ENCODE peak calls at places on chromosome 11, in six cellular contexts. L is NCI-H774, H is bronchial epithelial cell, I is HEK293T, T is pulmonary artery endothelial cell, M is adrenal gland. E is an unnamed sample.

GRCh38 chr11:61959678-61960077 is 7.8 kb downstream of the FTH1 start:
- DNase-seq in H (no peak), M (peak), T (no peak), L (no peak), I (no peak), E (no peak)

GRCh38 chr11:57597971-57598830 is 716 bp downstream of the SERPING1 start:
- DNase-seq in T (no peak), M (peak), L (no peak), H (peak), I (peak), E (no peak)

GRCh38 chr11:126414615-126415014 is 59.1 kb downstream of the ST3GAL4 start:
- DNase-seq in T (no peak), L (no peak), M (no peak), I (no peak), H (no peak), E (no peak)

GRCh38 chr11:95897731-95898130 is 26.2 kb downstream of the MTMR2 start:
- DNase-seq in M (no peak), H (no peak), T (no peak), L (no peak), I (no peak), E (no peak)

GRCh38 chr11:83864412-83865057 is 578.4 kb upstream of the CCDC90B start:
- DNase-seq in M (no peak), L (peak), T (no peak), H (no peak), I (no peak), E (no peak)

GRCh38 chr11:100709233-100709999 is 22.3 kb downstream of the ARHGAP42 start:
- DNase-seq in M (no peak), H (peak), T (no peak), L (no peak), I (no peak), E (no peak)

GRCh38 chr11:126111458-126112116 is 48.9 kb upstream of the CDON start:
- DNase-seq in H (no peak), T (no peak), L (peak), M (peak), I (no peak), E (no peak)

GRCh38 chr11:57762235-57762866 is 749 bp downstream of the CTNND1 start:
- DNase-seq in M (no peak), T (no peak), H (no peak), L (no peak), I (peak), E (peak)

GRCh38 chr11:70205049-70205725 is 2.1 kb downstream of the FADD start:
- DNase-seq in M (no peak), L (no peak), H (no peak), T (no peak), I (no peak), E (no peak)

GRCh38 chr11:120514541-120515121 is 3.1 kb downstream of the GRIK4 start:
- DNase-seq in M (no peak), T (no peak), H (no peak), L (no peak), I (no peak), E (no peak)

GRCh38 chr11:16977136-16978020 is 36.8 kb downstream of the PLEKHA7 start:
- DNase-seq in L (no peak), T (no peak), I (no peak), H (peak), M (no peak), E (no peak)

GRCh38 chr11:126608626-126609010 is 253.1 kb downstream of the ST3GAL4 start:
- DNase-seq in H (no peak), T (no peak), L (no peak), I (no peak), M (no peak), E (no peak)

GRCh38 chr11:12811861-12812260 is 137.6 kb downstream of the TEAD1 start:
- DNase-seq in H (no peak), M (no peak), I (no peak), L (no peak), T (no peak), E (no peak)

GRCh38 chr11:79174045-79175008 is 266.5 kb downstream of the TENM4 start:
- DNase-seq in L (no peak), H (no peak), T (no peak), I (no peak), M (no peak), E (no peak)

GRCh38 chr11:64592234-64592615 is 1.2 kb downstream of the SLC22A12 start:
- DNase-seq in T (no peak), I (no peak), M (no peak), L (no peak), H (no peak), E (no peak)

GRCh38 chr11:10076458-10077141 is 217.4 kb downstream of the SBF2 start:
- DNase-seq in H (peak), L (no peak), M (peak), I (peak), T (no peak), E (peak)

GRCh38 chr11:3227568-3228444 is 4.4 kb downstream of the MRGPRE start:
- DNase-seq in T (no peak), M (no peak), H (no peak), L (no peak), I (no peak), E (no peak)

GRCh38 chr11:93073026-93073425 is 103.6 kb downstream of the MTNR1B start:
- DNase-seq in H (no peak), T (no peak), I (no peak), L (no peak), M (no peak), E (no peak)

GRCh38 chr11:18012314-18012905 is 437 bp downstream of the SERGEF start:
- DNase-seq in L (no peak), M (peak), H (peak), I (peak), T (no peak), E (peak)

GRCh38 chr11:69076129-69076791 is 27.5 kb downstream of the TPCN2 start:
- DNase-seq in H (no peak), M (no peak), L (no peak), I (no peak), T (no peak), E (no peak)

GRCh38 chr11:75924966-75925784 is 110.2 kb downstream of the UVRAG start:
- DNase-seq in H (no peak), M (peak), T (no peak), I (no peak), L (no peak), E (no peak)

GRCh38 chr11:132427611-132428010 is 1057.2 kb downstream of the NTM start:
- DNase-seq in L (no peak), M (no peak), I (no peak), T (no peak), H (peak), E (no peak)

GRCh38 chr11:15764948-15765347 is 591.4 kb downstream of the SOX6 start:
- DNase-seq in L (no peak), T (no peak), M (no peak), I (no peak), H (peak), E (no peak)

GRCh38 chr11:33557201-33557600 is 143.4 kb downstream of the C11orf91 start:
- DNase-seq in I (no peak), M (no peak), H (peak), L (no peak), T (no peak), E (no peak)

GRCh38 chr11:100889758-100890157 is 202.7 kb downstream of the ARHGAP42 start:
- DNase-seq in I (no peak), T (no peak), H (no peak), M (no peak), L (no peak), E (no peak)

GRCh38 chr11:68380786-68381622 is 68.6 kb downstream of the LRP5 start:
- DNase-seq in M (peak), H (no peak), T (no peak), L (no peak), I (no peak), E (no peak)

GRCh38 chr11:575996-576756 is at the start of gene PHRF1:
- DNase-seq in H (peak), L (peak), T (peak), I (peak), M (peak), E (peak)

GRCh38 chr11:15941206-15941770 is 415.1 kb downstream of the SOX6 start:
- DNase-seq in I (no peak), H (no peak), L (no peak), M (peak), T (no peak), E (peak)

GRCh38 chr11:71530602-71531001 is 3.5 kb downstream of the KRTAP5-7 start:
- DNase-seq in T (no peak), H (no peak), L (no peak), I (no peak), M (no peak), E (no peak)

GRCh38 chr11:118924591-118925585 is 838 bp downstream of the BCL9L start:
- DNase-seq in L (no peak), I (peak), H (no peak), M (peak), T (no peak), E (peak)

GRCh38 chr11:67468509-67468834 is 579 bp downstream of the TMEM134 start:
- DNase-seq in T (no peak), H (no peak), M (no peak), I (no peak), L (peak), E (no peak)

GRCh38 chr11:66326261-66327111 is 9.6 kb upstream of the CD248 start:
- DNase-seq in H (no peak), L (no peak), M (no peak), I (no peak), T (no peak), E (no peak)

GRCh38 chr11:121067453-121067852 is 33.6 kb upstream of the TECTA start:
- DNase-seq in T (no peak), I (no peak), M (no peak), L (peak), H (peak), E (no peak)

E was measured in erythroblast.